ENCODE peak calls at places on chromosomes 3 and 15, in six cellular contexts. F is right cardiac atrium; Z is CD8-positive, alpha-beta T cell; O is fibroblast of the aortic adventitia; U is NAMALWA; J is stimulated activated CD4-positive, alpha-beta T cell treated with anti-CD3 and anti-CD28 coated beads, Interleukin-2, amount 100 ng/mL, for 24 hours. H is an unnamed sample.

GRCh38 chr15:79939399-79939798 is 31.6 kb downstream of the BCL2A1 start:
- DNase-seq in F (no peak), U (no peak), Z (no peak), J (no peak), O (no peak), H (no peak)

GRCh38 chr15:80186066-80186465 is 33.3 kb downstream of the FAH start:
- DNase-seq in F (no peak), J (no peak), U (no peak), Z (no peak), O (no peak), H (no peak)

GRCh38 chr3:123627673-123628670 is 43.1 kb upstream of the HACD2 start:
- DNase-seq in F (peak; percentile 69), U (no peak), O (no peak), Z (no peak), J (no peak), H (no peak)

GRCh38 chr15:35066094-35066493 is 19.0 kb downstream of the NANOGP8 start:
- DNase-seq in Z (no peak), F (no peak), O (no peak), J (no peak), U (no peak), H (no peak)

GRCh38 chr15:99476413-99477222 is 89.2 kb upstream of the MEF2A start:
- DNase-seq in U (peak; percentile 24), Z (peak; percentile 13), J (no peak), O (peak; percentile 99), F (peak; percentile 76), H (peak; percentile 49)

GRCh38 chr15:60004019-60004845 is at the start of gene FOXB1:
- DNase-seq in Z (no peak), F (no peak), U (no peak), O (no peak), J (peak; percentile 44), H (peak; percentile 71)

GRCh38 chr15:99331366-99331765 is 80.1 kb downstream of the LRRC28 start:
- DNase-seq in J (no peak), O (no peak), U (no peak), F (no peak), Z (no peak), H (no peak)

GRCh38 chr3:11755276-11755675 is 91.4 kb downstream of the TAMM41 start:
- DNase-seq in J (no peak), Z (no peak), F (no peak), U (no peak), O (no peak), H (no peak)

GRCh38 chr3:119810018-119810435 is 28.1 kb downstream of the NR1I2 start:
- DNase-seq in Z (peak; percentile 35), O (peak; percentile 16), J (peak; percentile 65), F (peak; percentile 61), U (no peak), H (peak; percentile 61)

GRCh38 chr15:90037510-90037860 is 36.4 kb downstream of the ZNF710 start:
- DNase-seq in U (no peak), J (no peak), Z (no peak), O (peak; percentile 46), F (no peak), H (no peak)